ENCODE peak calls at places on chromosomes 5 and 9, in six cellular contexts. A is tibial artery, B is pancreas, S is Peyer's patch, F is cardiac muscle cell, X is PC-3. G is an unnamed sample.

GRCh38 chr5:53874409-53874808 is 314.0 kb downstream of the NDUFS4 start:
- DNase-seq in A (no peak), B (no peak), S (no peak), F (peak; percentile 37), X (peak; percentile 21), G (no peak)

GRCh38 chr5:5304361-5305035 is 118.0 kb upstream of the ICE1 start:
- DNase-seq in A (no peak), B (no peak), S (no peak), F (no peak), X (no peak), G (no peak)

GRCh38 chr5:78547731-78548189 is 100.8 kb downstream of the LHFPL2 start:
- DNase-seq in A (peak; percentile 96), B (peak; percentile 52), S (peak; percentile 66), F (peak; percentile 99), X (no peak), G (peak; percentile 56)

GRCh38 chr9:98707158-98708102 is 1.3 kb downstream of the GABBR2 start:
- DNase-seq in A (no peak), B (peak; percentile 27), S (no peak), F (peak; percentile 86), X (peak; percentile 61), G (peak; percentile 54)

GRCh38 chr9:118058227-118058626 is 354.0 kb downstream of the TLR4 start:
- DNase-seq in A (no peak), B (no peak), S (no peak), F (no peak), X (no peak), G (no peak)

GRCh38 chr5:33816791-33817190 is 75.0 kb downstream of the ADAMTS12 start:
- DNase-seq in A (no peak), B (no peak), S (no peak), F (peak; percentile 79), X (peak; percentile 32), G (no peak)

GRCh38 chr9:25964239-25964638 is 286.0 kb upstream of the TUSC1 start:
- DNase-seq in A (no peak), B (peak; percentile 17), S (no peak), F (peak; percentile 82), X (peak; percentile 90), G (no peak)

GRCh38 chr5:147168578-147169327 is 66.1 kb upstream of the STK32A start:
- DNase-seq in A (no peak), B (no peak), S (no peak), F (peak; percentile 38), X (no peak), G (no peak)

GRCh38 chr5:65871182-65871581 is 55.2 kb upstream of the ERBIN start:
- DNase-seq in A (no peak), B (no peak), S (no peak), F (peak; percentile 34), X (peak; percentile 63), G (no peak)

GRCh38 chr5:65577141-65577540 is 14.0 kb downstream of the PPWD1 start:
- DNase-seq in A (no peak), B (no peak), S (no peak), F (no peak), X (no peak), G (no peak)

GRCh38 chr9:110671849-110672248 is 3.3 kb downstream of the MUSK start:
- DNase-seq in A (no peak), B (no peak), S (no peak), F (no peak), X (peak; percentile 83), G (no peak)

GRCh38 chr5:127988149-127988755 is 95.3 kb upstream of the SLC12A2 start:
- DNase-seq in A (no peak), B (no peak), S (no peak), F (peak; percentile 92), X (peak; percentile 97), G (no peak)

GRCh38 chr9:72089461-72090130 is 29.2 kb upstream of the C9orf57 start:
- DNase-seq in A (no peak), B (no peak), S (no peak), F (no peak), X (no peak), G (no peak)

GRCh38 chr5:121691478-121691877 is 160.2 kb upstream of the FTMT start:
- DNase-seq in A (no peak), B (no peak), S (peak; percentile 57), F (peak; percentile 35), X (no peak), G (no peak)

GRCh38 chr5:176985516-176985915 is 21.1 kb downstream of the UIMC1 start:
- DNase-seq in A (no peak), B (no peak), S (peak; percentile 81), F (no peak), X (no peak), G (no peak)

GRCh38 chr5:134132372-134133212 is 18.1 kb downstream of the TCF7 start:
- DNase-seq in A (peak; percentile 11), B (no peak), S (peak; percentile 85), F (no peak), X (no peak), G (peak; percentile 41)

GRCh38 chr5:10626473-10627013 is 62.7 kb downstream of the ANKRD33B start:
- DNase-seq in A (peak; percentile 44), B (no peak), S (peak; percentile 56), F (peak; percentile 51), X (no peak), G (no peak)

DNA sequence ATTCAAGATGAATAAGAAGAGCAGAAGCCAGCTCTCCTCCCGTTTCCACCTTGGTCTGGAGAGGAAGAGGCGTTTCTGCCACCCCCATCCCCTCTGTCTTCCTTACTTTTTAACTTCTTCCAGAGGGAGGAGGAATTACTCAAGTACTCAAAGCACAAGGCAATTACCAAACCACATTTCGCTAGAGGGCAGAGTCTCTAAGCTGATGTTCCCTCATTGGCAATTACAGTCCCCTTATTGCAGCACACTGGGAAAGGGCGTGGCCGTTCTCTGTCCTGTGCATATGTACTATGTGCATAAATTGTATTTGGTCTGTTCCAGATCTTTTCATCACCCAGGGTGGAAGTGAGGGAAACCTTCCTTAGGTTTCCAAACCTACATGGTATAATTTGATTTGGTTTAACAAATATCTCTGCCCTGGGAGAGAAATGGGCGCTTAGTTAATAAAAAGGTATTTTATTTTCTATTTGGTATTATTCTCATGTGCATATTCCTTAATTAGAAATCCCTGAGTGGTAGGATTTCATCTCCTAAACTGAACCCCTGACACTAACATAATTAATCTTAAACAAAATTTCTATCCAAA is 29.8 kb upstream of the ALDOB start:
- DNase-seq in A (peak; percentile 48), B (no peak), S (peak; percentile 86), F (peak; percentile 72), X (peak; percentile 67), G (peak; percentile 58)
- TF ChIP-seq CTCF in A (peak; percentile 50), B (no peak), S (peak; percentile 16), F (peak; percentile 50), X (peak; percentile 46), G (peak; percentile 33)

GRCh38 chr9:133356391-133357091 is at the start of the genes SURF1 and SURF2:
- DNase-seq in A (peak; percentile 83), B (peak; percentile 85), S (peak; percentile 96), F (peak; percentile 81), X (peak; percentile 74), G (peak; percentile 95)
- H3K4me1 ChIP-seq in A (peaks cover 36% of the 10 kb centered on the region), B (peaks cover 17% of the 10 kb centered on the region), S (peaks cover 9% of the 10 kb centered on the region), F (peaks cover 12% of the 10 kb centered on the region), X (peaks cover 11% of the 10 kb centered on the region), G (peaks cover 29% of the 10 kb centered on the region)

GRCh38 chr9:92724528-92725265 is 39.9 kb downstream of the BICD2 start:
- DNase-seq in A (no peak), B (peak; percentile 4), S (peak; percentile 42), F (no peak), X (no peak), G (peak; percentile 53)
- H3K27ac ChIP-seq in A (no peak overlapping the region), B (no peak overlapping the region), S (no peak overlapping the region), F (no peak overlapping the region), X (no peak overlapping the region), G (no peak overlapping the region)

GRCh38 chr9:136118367-136119258 is at the start of gene TMEM250:
- DNase-seq in A (peak; percentile 92), B (peak; percentile 94), S (peak; percentile 98), F (peak; percentile 98), X (peak; percentile 95), G (peak; percentile 98)
- TF ChIP-seq CTCF in A (peak; percentile 14), B (no peak), S (no peak), F (no peak), X (no peak), G (peak; percentile 10)

DNA sequence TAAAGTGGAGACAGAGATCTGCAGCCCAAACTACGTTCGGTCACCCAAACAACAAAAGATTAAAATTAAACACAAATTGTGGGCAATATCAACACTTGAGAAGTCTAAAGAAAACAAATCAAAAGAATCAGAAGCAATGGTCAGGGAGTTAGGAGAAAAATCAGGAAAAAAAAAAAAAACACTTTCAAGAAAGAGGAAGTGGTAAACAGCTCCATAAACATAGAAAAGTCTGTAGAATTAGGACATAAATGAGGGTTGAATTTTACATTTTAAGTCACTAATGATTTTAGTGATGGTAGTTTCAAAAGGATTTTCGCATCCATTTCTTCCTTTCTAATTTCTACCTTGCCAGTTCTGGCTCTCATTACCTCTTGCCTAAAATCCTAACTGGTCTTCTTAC is 10.1 kb downstream of the RNF145 start:
- DNase-seq in A (no peak), B (no peak), S (no peak), F (no peak), X (no peak), G (no peak)
- H3K4me1 ChIP-seq in A (peaks cover 4% of the 10 kb centered on the region), B (no peaks in the 10 kb centered on the region), S (peaks cover 6% of the 10 kb centered on the region), F (peaks cover 10% of the 10 kb centered on the region), X (no peaks in the 10 kb centered on the region), G (peaks cover 49% of the 10 kb centered on the region)

GRCh38 chr5:170426786-170427185 is 37.6 kb upstream of the KCNMB1 start:
- DNase-seq in A (no peak), B (no peak), S (no peak), F (no peak), X (no peak), G (no peak)

GRCh38 chr5:170427672-170428236 is 38.6 kb upstream of the KCNMB1 start:
- DNase-seq in A (no peak), B (no peak), S (no peak), F (peak; percentile 62), X (no peak), G (no peak)

GRCh38 chr5:170426149-170426767 is 37.1 kb upstream of the KCNMB1 start:
- DNase-seq in A (no peak), B (no peak), S (no peak), F (no peak), X (no peak), G (no peak)

GRCh38 chr5:170421822-170422221 is 32.7 kb upstream of the KCNMB1 start:
- DNase-seq in A (no peak), B (no peak), S (no peak), F (no peak), X (no peak), G (no peak)

DNA sequence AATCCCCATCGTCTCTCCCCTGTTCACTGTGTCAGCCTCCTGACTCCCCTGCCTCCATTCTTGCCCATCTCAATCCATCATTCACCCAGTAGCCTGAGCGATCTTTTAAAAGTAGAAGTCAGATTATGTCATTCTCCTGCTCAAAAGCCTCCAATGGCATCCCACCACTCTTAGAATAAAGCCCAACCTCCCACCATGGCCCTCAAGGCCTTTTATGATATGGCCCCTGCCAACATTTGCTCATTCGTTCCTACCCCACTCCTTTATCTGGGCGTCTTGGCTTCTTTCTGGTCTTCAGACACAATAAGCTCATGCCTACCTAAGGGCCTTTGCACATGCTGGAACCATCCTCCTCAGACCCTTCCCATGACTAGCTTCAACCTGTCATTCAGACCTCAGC is 35.5 kb upstream of the KCNMB1 start:
- DNase-seq in A (no peak), B (no peak), S (no peak), F (no peak), X (no peak), G (no peak)
- H3K27ac ChIP-seq in A (no peak overlapping the region), B (no peak overlapping the region), S (no peak overlapping the region), F (no peak overlapping the region), X (no peak overlapping the region), G (no peak overlapping the region)

GRCh38 chr5:90802695-90803317 is 244.2 kb downstream of the ADGRV1 start:
- DNase-seq in A (no peak), B (no peak), S (no peak), F (peak; percentile 37), X (peak; percentile 82), G (no peak)
- TF ChIP-seq CTCF in A (no peak), B (peak; percentile 40), S (peak; percentile 51), F (peak; percentile 77), X (peak; percentile 81), G (peak; percentile 66)

G was measured in lower lobe of right lung.